ENCODE peak calls at places on chromosomes 12 and 14, in six cellular contexts. C, S, A, L, Q and W are unnamed samples.

GRCh38 chr14:100159107-100159864 is at the start of gene DEGS2:
- DNase-seq in C (peak; percentile 43), S (no peak), A (no peak), L (peak; percentile 79), Q (no peak), W (peak; percentile 83)

GRCh38 chr14:104023325-104024055 is 62.0 kb upstream of the ASPG start:
- DNase-seq in C (no peak), S (no peak), A (no peak), L (no peak), Q (no peak), W (no peak)

GRCh38 chr14:26709019-26709418 is 111.2 kb upstream of the NOVA1 start:
- DNase-seq in C (no peak), S (peak; percentile 54), A (no peak), L (no peak), Q (no peak), W (no peak)

GRCh38 chr12:117002040-117002832 is 91.5 kb downstream of the FBXW8 start:
- DNase-seq in C (no peak), S (no peak), A (peak; percentile 56), L (no peak), Q (no peak), W (no peak)

GRCh38 chr14:91015435-91015834 is 45.0 kb downstream of the RPS6KA5 start:
- DNase-seq in C (no peak), S (no peak), A (no peak), L (no peak), Q (no peak), W (no peak)

GRCh38 chr12:76688001-76688400 is 75.9 kb upstream of the ZDHHC17 start:
- DNase-seq in C (no peak), S (no peak), A (peak; percentile 51), L (no peak), Q (no peak), W (no peak)

GRCh38 chr14:50924848-50925247 is 19.4 kb downstream of the PYGL start:
- DNase-seq in C (no peak), S (no peak), A (no peak), L (no peak), Q (no peak), W (no peak)

GRCh38 chr14:68728342-68729106 is 64.3 kb downstream of the ZFP36L1 start:
- DNase-seq in C (no peak), S (no peak), A (no peak), L (no peak), Q (no peak), W (no peak)

GRCh38 chr12:49111206-49111605 is 559 bp upstream of the LMBR1L start:
- DNase-seq in C (no peak), S (no peak), A (no peak), L (no peak), Q (no peak), W (no peak)

GRCh38 chr12:49109631-49110172 is 945 bp downstream of the LMBR1L start:
- DNase-seq in C (no peak), S (peak; percentile 48), A (no peak), L (no peak), Q (no peak), W (no peak)

GRCh38 chr12:49108958-49109404 is 1.7 kb downstream of the LMBR1L start:
- DNase-seq in C (no peak), S (peak; percentile 60), A (peak; percentile 20), L (no peak), Q (no peak), W (no peak)

GRCh38 chr12:49105504-49106120 is 5.0 kb downstream of the LMBR1L start:
- DNase-seq in C (no peak), S (no peak), A (no peak), L (no peak), Q (no peak), W (no peak)

GRCh38 chr12:49110191-49111155 is at the start of gene LMBR1L:
- DNase-seq in C (peak; percentile 99), S (peak; percentile 99), A (peak; percentile 98), L (peak; percentile 97), Q (peak; percentile 96), W (peak; percentile 93)
- H2BK15ac ChIP-seq in C (no peak within 1 kb of the TSS), S (no peak within 1 kb of the TSS), A (peak within 1 kb of the TSS; percentile 30), L (no peak within 1 kb of the TSS), Q (no peak within 1 kb of the TSS), W (no peak within 1 kb of the TSS)

GRCh38 chr12:119249441-119249840 is 70.7 kb downstream of the HSPB8 start:
- DNase-seq in C (no peak), S (no peak), A (no peak), L (no peak), Q (no peak), W (no peak)
- H2BK15ac ChIP-seq in C (no peak overlapping the region), S (no peak overlapping the region), A (no peak overlapping the region), L (no peak overlapping the region), Q (no peak overlapping the region), W (no peak overlapping the region)

GRCh38 chr14:105317546-105317945 is 3.0 kb downstream of the PACS2 start:
- DNase-seq in C (no peak), S (peak; percentile 16), A (peak; percentile 53), L (no peak), Q (no peak), W (no peak)
- H2BK15ac ChIP-seq in C (no peak overlapping the region), S (no peak overlapping the region), A (no peak overlapping the region), L (no peak overlapping the region), Q (no peak overlapping the region), W (no peak overlapping the region)

GRCh38 chr12:75660805-75661404 is 149.5 kb upstream of the KRR1 start:
- DNase-seq in C (no peak), S (peak; percentile 68), A (peak; percentile 90), L (no peak), Q (no peak), W (no peak)

GRCh38 chr12:75660107-75660530 is 148.7 kb upstream of the KRR1 start:
- DNase-seq in C (no peak), S (peak; percentile 81), A (peak; percentile 90), L (no peak), Q (no peak), W (no peak)

GRCh38 chr12:75658286-75658685 is 146.9 kb upstream of the KRR1 start:
- DNase-seq in C (no peak), S (no peak), A (no peak), L (no peak), Q (no peak), W (no peak)

GRCh38 chr12:75657866-75658265 is 146.5 kb upstream of the KRR1 start:
- DNase-seq in C (no peak), S (no peak), A (no peak), L (no peak), Q (no peak), W (no peak)

DNA sequence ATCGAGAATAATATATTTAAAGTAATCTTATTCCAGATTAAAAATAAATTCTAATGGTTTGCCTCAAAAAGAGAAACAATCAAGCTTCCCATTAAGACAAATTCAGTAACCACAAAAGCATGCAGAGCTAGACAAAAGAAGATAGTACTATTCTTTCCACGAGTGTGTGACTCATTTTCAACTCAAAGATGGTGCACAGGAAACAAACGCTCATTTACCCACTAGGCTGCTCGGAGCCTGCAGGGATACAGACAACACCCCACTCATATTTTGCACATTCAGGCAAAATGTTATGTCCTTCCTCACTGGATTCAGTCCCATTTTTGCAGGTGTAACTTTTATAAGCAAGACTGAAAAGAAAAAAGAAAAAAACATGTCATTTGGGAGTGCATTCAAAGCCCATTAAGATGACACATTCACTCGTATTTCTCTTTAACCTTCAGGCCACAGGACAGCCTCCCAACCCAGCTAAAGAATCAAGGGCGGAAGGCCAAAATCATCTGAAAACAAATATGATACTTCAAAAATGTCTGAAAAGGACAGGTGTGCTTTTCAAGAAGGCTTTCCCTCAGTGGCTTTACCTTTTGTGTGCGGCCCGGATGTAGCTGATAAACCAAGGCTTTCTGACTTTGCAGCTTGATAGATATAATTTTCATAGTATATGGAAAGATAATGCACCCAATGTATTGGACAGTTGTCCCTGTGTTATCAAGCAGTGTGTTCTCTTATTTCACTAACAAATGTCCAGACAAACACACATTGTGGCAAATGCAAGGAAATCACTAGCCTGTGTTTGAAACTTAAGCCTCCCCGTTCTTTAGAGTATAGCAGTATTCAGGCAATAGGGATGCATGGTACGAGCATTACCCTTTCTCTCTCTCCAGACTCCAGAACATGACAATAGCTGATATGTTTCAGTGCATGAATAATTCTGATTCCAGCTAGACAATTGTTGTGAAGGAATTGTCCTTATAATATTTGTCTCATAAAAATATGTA is 147.7 kb upstream of the KRR1 start:
- DNase-seq in C (no peak), S (peak; percentile 81), A (peak; percentile 86), L (no peak), Q (no peak), W (no peak)
- H2BK15ac ChIP-seq in C (no peak overlapping the region), S (no peak overlapping the region), A (peak overlapping the region; percentile 67), L (no peak overlapping the region), Q (no peak overlapping the region), W (no peak overlapping the region)

GRCh38 chr12:93622485-93622884 is 50.0 kb downstream of the SOCS2 start:
- DNase-seq in C (no peak), S (no peak), A (peak; percentile 68), L (no peak), Q (no peak), W (no peak)

GRCh38 chr12:93621986-93622385 is 49.5 kb downstream of the SOCS2 start:
- DNase-seq in C (no peak), S (no peak), A (peak; percentile 63), L (no peak), Q (no peak), W (no peak)

GRCh38 chr12:93618891-93619410 is 46.5 kb downstream of the SOCS2 start:
- DNase-seq in C (no peak), S (no peak), A (no peak), L (no peak), Q (no peak), W (no peak)

GRCh38 chr12:93626160-93626559 is 51.0 kb upstream of the CRADD start:
- DNase-seq in C (peak; percentile 62), S (no peak), A (peak; percentile 34), L (peak; percentile 8), Q (no peak), W (peak; percentile 6)

GRCh38 chr12:93624595-93625294 is 52.3 kb downstream of the SOCS2 start:
- DNase-seq in C (peak; percentile 82), S (peak; percentile 98), A (peak; percentile 98), L (peak; percentile 5), Q (no peak), W (no peak)
- H2BK15ac ChIP-seq in C (no peak overlapping the region), S (no peak overlapping the region), A (peak overlapping the region; percentile 61), L (no peak overlapping the region), Q (no peak overlapping the region), W (no peak overlapping the region)

DNA sequence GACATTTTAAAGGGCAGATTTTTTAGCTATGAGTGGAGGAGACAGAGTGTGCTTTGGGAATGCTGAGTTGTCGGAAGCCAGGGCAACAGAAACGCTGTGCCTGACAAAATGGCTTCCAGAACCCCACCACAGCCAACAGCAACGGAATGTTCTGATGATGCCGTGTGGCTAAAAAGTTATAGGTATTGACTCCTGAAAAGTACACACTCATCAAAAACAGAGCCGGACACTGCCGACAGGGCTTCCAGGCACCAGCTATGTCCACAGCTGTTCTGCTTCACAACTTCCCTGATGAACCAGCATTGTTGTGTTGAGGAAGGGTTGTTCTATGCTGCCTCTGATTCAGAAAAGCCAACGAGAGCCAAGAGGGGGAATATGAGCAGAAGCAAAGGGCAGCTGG is 116.3 kb upstream of the SLC35F4 start:
- DNase-seq in C (no peak), S (no peak), A (no peak), L (no peak), Q (no peak), W (no peak)
- H2BK15ac ChIP-seq in C (no peak overlapping the region), S (no peak overlapping the region), A (no peak overlapping the region), L (no peak overlapping the region), Q (no peak overlapping the region), W (no peak overlapping the region)

GRCh38 chr12:19894803-19895202 is 455.5 kb downstream of the AEBP2 start:
- DNase-seq in C (no peak), S (peak; percentile 82), A (peak; percentile 21), L (no peak), Q (no peak), W (no peak)
- H2BK15ac ChIP-seq in C (no peak overlapping the region), S (no peak overlapping the region), A (no peak overlapping the region), L (no peak overlapping the region), Q (no peak overlapping the region), W (no peak overlapping the region)